ENCODE peak calls at places on chromosomes 6 and 20, in five cellular contexts. G, H, P, L and X are unnamed samples.

GRCh38 chr6:89939144-89939543 is 44.9 kb downstream of the GJA10 start:
- DNase-seq in G (no peak), H (no peak), P (no peak), L (no peak), X (no peak)

GRCh38 chr6:12602951-12603710 is 113.4 kb upstream of the PHACTR1 start:
- DNase-seq in G (peak; percentile 56), H (no peak), P (peak; percentile 23), L (peak; percentile 80), X (no peak)

GRCh38 chr6:43917878-43918382 is 147.9 kb downstream of the VEGFA start:
- DNase-seq in G (peak; percentile 28), H (no peak), P (no peak), L (peak; percentile 43), X (no peak)

GRCh38 chr6:113924199-113924791 is 46.7 kb downstream of the HDAC2 start:
- DNase-seq in G (no peak), H (no peak), P (no peak), L (no peak), X (no peak)

GRCh38 chr6:105326216-105326615 is 76.7 kb downstream of the PREP start:
- DNase-seq in G (peak; percentile 68), H (no peak), P (no peak), L (peak; percentile 84), X (no peak)

GRCh38 chr6:128822271-128822670 is 60.7 kb upstream of the LAMA2 start:
- DNase-seq in G (no peak), H (no peak), P (no peak), L (peak; percentile 24), X (no peak)

GRCh38 chr6:107361568-107362270 is 97.6 kb downstream of the PDSS2 start:
- DNase-seq in G (peak; percentile 22), H (no peak), P (no peak), L (peak; percentile 83), X (no peak)

GRCh38 chr20:51495921-51496545 is 46.5 kb downstream of the NFATC2 start:
- DNase-seq in G (no peak), H (no peak), P (no peak), L (peak; percentile 58), X (no peak)

GRCh38 chr6:137893726-137894125 is 26.7 kb downstream of the TNFAIP3 start:
- DNase-seq in G (no peak), H (no peak), P (no peak), L (peak; percentile 70), X (no peak)

GRCh38 chr6:15527838-15528617 is 134.8 kb downstream of the DTNBP1 start:
- DNase-seq in G (no peak), H (no peak), P (no peak), L (peak; percentile 53), X (no peak)

GRCh38 chr6:21438237-21438985 is 155.1 kb upstream of the SOX4 start:
- DNase-seq in G (no peak), H (no peak), P (no peak), L (peak; percentile 37), X (peak; percentile 35)

GRCh38 chr6:125910518-125910917 is 46.1 kb upstream of the HINT3 start:
- DNase-seq in G (no peak), H (no peak), P (no peak), L (peak; percentile 75), X (no peak)

GRCh38 chr20:24027229-24027628 is 38.6 kb upstream of the GGTLC1 start:
- DNase-seq in G (no peak), H (peak; percentile 80), P (no peak), L (no peak), X (peak; percentile 80)

GRCh38 chr6:15132854-15133670 is 112.8 kb upstream of the JARID2 start:
- DNase-seq in G (peak; percentile 72), H (no peak), P (no peak), L (peak; percentile 71), X (no peak)

GRCh38 chr6:20705741-20706140 is 171.5 kb downstream of the CDKAL1 start:
- DNase-seq in G (no peak), H (no peak), P (no peak), L (no peak), X (no peak)

GRCh38 chr20:437787-438486 is 24.4 kb downstream of the TBC1D20 start:
- DNase-seq in G (no peak), H (peak; percentile 23), P (no peak), L (no peak), X (no peak)

GRCh38 chr6:111088668-111089003 is 1.3 kb downstream of the SLC16A10 start:
- DNase-seq in G (no peak), H (no peak), P (no peak), L (peak; percentile 12), X (no peak)

GRCh38 chr20:37396520-37397075 is 50.7 kb downstream of the SRC start:
- DNase-seq in G (no peak), H (no peak), P (no peak), L (no peak), X (no peak)

GRCh38 chr6:9456241-9456658 is 958.6 kb downstream of the TFAP2A start:
- DNase-seq in G (no peak), H (no peak), P (no peak), L (no peak), X (no peak)

GRCh38 chr6:56002336-56002735 is 126.9 kb upstream of the BMP5 start:
- DNase-seq in G (peak; percentile 51), H (no peak), P (no peak), L (peak; percentile 52), X (no peak)

GRCh38 chr6:5764401-5764955 is 242.2 kb downstream of the NRN1 start:
- DNase-seq in G (peak; percentile 50), H (no peak), P (no peak), L (peak; percentile 76), X (no peak)

GRCh38 chr6:44058617-44059358 is 68.5 kb downstream of the MRPL14 start:
- DNase-seq in G (peak; percentile 99), H (no peak), P (no peak), L (peak; percentile 99), X (no peak)

GRCh38 chr6:27924179-27924578 is 12.0 kb upstream of the OR2B2 start:
- DNase-seq in G (no peak), H (no peak), P (no peak), L (no peak), X (no peak)

GRCh38 chr20:48818481-48818987 is 9.3 kb downstream of the PREX1 start:
- DNase-seq in G (no peak), H (peak; percentile 31), P (no peak), L (no peak), X (peak; percentile 25)

GRCh38 chr6:141483561-141484061 is 649.1 kb upstream of the GJE1 start:
- DNase-seq in G (peak; percentile 96), H (peak; percentile 48), P (peak; percentile 34), L (peak; percentile 92), X (peak; percentile 35)

GRCh38 chr6:35776364-35777215 is at the start of gene CLPSL2:
- DNase-seq in G (no peak), H (no peak), P (no peak), L (peak; percentile 19), X (no peak)

GRCh38 chr6:42385339-42385738 is 66.4 kb downstream of the TRERF1 start:
- DNase-seq in G (no peak), H (no peak), P (no peak), L (no peak), X (no peak)

GRCh38 chr6:111597687-111598086 is 8.0 kb downstream of the TRAF3IP2 start:
- DNase-seq in G (no peak), H (no peak), P (no peak), L (no peak), X (no peak)

GRCh38 chr6:168182908-168183612 is 104.0 kb upstream of the FRMD1 start:
- DNase-seq in G (no peak), H (no peak), P (no peak), L (no peak), X (no peak)

GRCh38 chr20:25020901-25021301 is 28.4 kb upstream of the APMAP start:
- DNase-seq in G (no peak), H (no peak), P (no peak), L (no peak), X (no peak)

GRCh38 chr6:43455034-43455747 is at the start of gene DLK2:
- DNase-seq in G (no peak), H (peak; percentile 40), P (no peak), L (peak; percentile 59), X (peak; percentile 28)

GRCh38 chr20:4533734-4534133 is 188.0 kb upstream of the PRND start:
- DNase-seq in G (no peak), H (no peak), P (no peak), L (no peak), X (no peak)

GRCh38 chr6:150310539-150310938 is 58.3 kb upstream of the IYD start:
- DNase-seq in G (no peak), H (peak; percentile 9), P (no peak), L (no peak), X (no peak)

GRCh38 chr6:116986819-116987218 is 109.8 kb downstream of the RFX6 start:
- DNase-seq in G (no peak), H (no peak), P (no peak), L (no peak), X (no peak)

GRCh38 chr20:64188682-64189529 is 24.7 kb downstream of the MYT1 start:
- DNase-seq in G (no peak), H (no peak), P (no peak), L (peak; percentile 11), X (no peak)

GRCh38 chr20:1669304-1669703 is 11.7 kb upstream of the SIRPG start:
- DNase-seq in G (peak; percentile 13), H (no peak), P (no peak), L (no peak), X (no peak)

GRCh38 chr6:3455490-3456394 is 1.1 kb downstream of the SLC22A23 start:
- DNase-seq in G (no peak), H (no peak), P (no peak), L (peak; percentile 24), X (no peak)

GRCh38 chr6:30770164-30770563 is 25.8 kb upstream of the IER3 start:
- DNase-seq in G (no peak), H (no peak), P (no peak), L (no peak), X (no peak)